ENCODE peak calls at places on chromosomes 7 and 10, in nine cellular contexts. One of them, this sample, is unnamed. For H3K4me1 and H3K36me3, the result is how much of the 10 kb centered on the place peaks cover.

GRCh38 chr7:35424869-35425495 is 171.1 kb upstream of the TBX20 start:
- DNase-seq in iPS DF 6.9: peak
- DNase-seq in NT2/D1: peak
- DNase-seq in lower lobe of right lung: peak
- DNase-seq in tibial nerve: peak
- DNase-seq in HCT116: peak
- DNase-seq in CD8-positive, alpha-beta T cell: peak
- DNase-seq in GM23338: peak
- DNase-seq in endodermal cell: peak
- DNase-seq in this sample: peak

GRCh38 chr7:150399421-150399820 is 20.3 kb downstream of the ZNF775 start:
- DNase-seq in lower lobe of right lung: no peak
- DNase-seq in HCT116: no peak
- DNase-seq in CD8-positive, alpha-beta T cell: no peak
- DNase-seq in endodermal cell: peak
- DNase-seq in iPS DF 6.9: no peak
- DNase-seq in tibial nerve: no peak
- DNase-seq in NT2/D1: no peak
- DNase-seq in GM23338: no peak
- DNase-seq in this sample: no peak

GRCh38 chr10:4504550-4504949 is 321.5 kb upstream of the AKR1E2 start:
- DNase-seq in HCT116: no peak
- DNase-seq in tibial nerve: no peak
- DNase-seq in CD8-positive, alpha-beta T cell: no peak
- DNase-seq in NT2/D1: no peak
- DNase-seq in GM23338: no peak
- DNase-seq in endodermal cell: no peak
- DNase-seq in iPS DF 6.9: no peak
- DNase-seq in lower lobe of right lung: no peak
- DNase-seq in this sample: no peak

GRCh38 chr7:131383417-131383816 is 55.7 kb downstream of the MKLN1 start:
- DNase-seq in GM23338: no peak
- DNase-seq in HCT116: no peak
- DNase-seq in iPS DF 6.9: no peak
- DNase-seq in endodermal cell: no peak
- DNase-seq in CD8-positive, alpha-beta T cell: no peak
- DNase-seq in lower lobe of right lung: no peak
- DNase-seq in tibial nerve: no peak
- DNase-seq in NT2/D1: no peak
- DNase-seq in this sample: no peak

GRCh38 chr10:70896551-70896950 is 8.2 kb upstream of the PCBD1 start:
- DNase-seq in tibial nerve: no peak
- DNase-seq in CD8-positive, alpha-beta T cell: no peak
- DNase-seq in lower lobe of right lung: no peak
- DNase-seq in HCT116: no peak
- DNase-seq in iPS DF 6.9: no peak
- DNase-seq in GM23338: no peak
- DNase-seq in NT2/D1: no peak
- DNase-seq in endodermal cell: no peak
- DNase-seq in this sample: no peak

GRCh38 chr7:157985636-157986035 is 602.0 kb downstream of the PTPRN2 start:
- DNase-seq in tibial nerve: no peak
- DNase-seq in lower lobe of right lung: no peak
- DNase-seq in endodermal cell: no peak
- DNase-seq in NT2/D1: no peak
- DNase-seq in iPS DF 6.9: no peak
- DNase-seq in CD8-positive, alpha-beta T cell: no peak
- DNase-seq in GM23338: no peak
- DNase-seq in HCT116: no peak
- DNase-seq in this sample: no peak

GRCh38 chr10:74047871-74048270 is 50.0 kb downstream of the VCL start:
- DNase-seq in HCT116: no peak
- DNase-seq in lower lobe of right lung: no peak
- DNase-seq in iPS DF 6.9: no peak
- DNase-seq in tibial nerve: no peak
- DNase-seq in NT2/D1: no peak
- DNase-seq in CD8-positive, alpha-beta T cell: no peak
- DNase-seq in endodermal cell: peak
- DNase-seq in GM23338: no peak
- DNase-seq in this sample: no peak

GRCh38 chr10:128440513-128441160 is 314.4 kb upstream of the MKI67 start:
- DNase-seq in CD8-positive, alpha-beta T cell: no peak
- DNase-seq in NT2/D1: peak
- DNase-seq in endodermal cell: peak
- DNase-seq in lower lobe of right lung: no peak
- DNase-seq in HCT116: no peak
- DNase-seq in iPS DF 6.9: no peak
- DNase-seq in GM23338: peak
- DNase-seq in tibial nerve: no peak
- DNase-seq in this sample: no peak

GRCh38 chr10:133336131-133337078 is at the start of gene CALY:
- DNase-seq in endodermal cell: peak
- DNase-seq in CD8-positive, alpha-beta T cell: peak
- DNase-seq in lower lobe of right lung: peak
- DNase-seq in HCT116: no peak
- DNase-seq in GM23338: peak
- DNase-seq in iPS DF 6.9: no peak
- DNase-seq in NT2/D1: no peak
- DNase-seq in tibial nerve: no peak
- DNase-seq in this sample: peak

GRCh38 chr10:132175907-132176581 is 10.7 kb upstream of the DPYSL4 start:
- DNase-seq in NT2/D1: no peak
- DNase-seq in CD8-positive, alpha-beta T cell: no peak
- DNase-seq in lower lobe of right lung: no peak
- DNase-seq in iPS DF 6.9: no peak
- DNase-seq in endodermal cell: peak
- DNase-seq in tibial nerve: no peak
- DNase-seq in GM23338: peak
- DNase-seq in HCT116: no peak
- DNase-seq in this sample: no peak

GRCh38 chr10:2850202-2850601 is 217.1 kb upstream of the PFKP start:
- DNase-seq in tibial nerve: no peak
- DNase-seq in iPS DF 6.9: no peak
- DNase-seq in endodermal cell: no peak
- DNase-seq in NT2/D1: no peak
- DNase-seq in lower lobe of right lung: no peak
- DNase-seq in CD8-positive, alpha-beta T cell: no peak
- DNase-seq in GM23338: no peak
- DNase-seq in HCT116: no peak
- DNase-seq in this sample: no peak

GRCh38 chr10:31999836-32000235 is 56.4 kb downstream of the KIF5B start:
- DNase-seq in endodermal cell: no peak
- DNase-seq in HCT116: no peak
- DNase-seq in CD8-positive, alpha-beta T cell: no peak
- DNase-seq in lower lobe of right lung: no peak
- DNase-seq in NT2/D1: no peak
- DNase-seq in iPS DF 6.9: no peak
- DNase-seq in tibial nerve: no peak
- DNase-seq in GM23338: no peak
- DNase-seq in this sample: no peak

GRCh38 chr7:109844362-109844761 is 1246.6 kb upstream of the LRRN3 start:
- DNase-seq in NT2/D1: no peak
- DNase-seq in tibial nerve: no peak
- DNase-seq in iPS DF 6.9: no peak
- DNase-seq in endodermal cell: no peak
- DNase-seq in lower lobe of right lung: no peak
- DNase-seq in GM23338: peak
- DNase-seq in CD8-positive, alpha-beta T cell: no peak
- DNase-seq in HCT116: peak
- DNase-seq in this sample: peak

GRCh38 chr7:16727736-16728135 is 25.8 kb upstream of the TSPAN13 start:
- DNase-seq in NT2/D1: no peak
- DNase-seq in endodermal cell: no peak
- DNase-seq in tibial nerve: no peak
- DNase-seq in GM23338: no peak
- DNase-seq in CD8-positive, alpha-beta T cell: no peak
- DNase-seq in HCT116: no peak
- DNase-seq in iPS DF 6.9: no peak
- DNase-seq in lower lobe of right lung: no peak
- DNase-seq in this sample: no peak

GRCh38 chr7:40604601-40605438 is 470.0 kb downstream of the SUGCT start:
- DNase-seq in tibial nerve: peak
- DNase-seq in CD8-positive, alpha-beta T cell: no peak
- DNase-seq in GM23338: peak
- DNase-seq in endodermal cell: peak
- DNase-seq in lower lobe of right lung: peak
- DNase-seq in iPS DF 6.9: peak
- DNase-seq in NT2/D1: peak
- DNase-seq in HCT116: peak
- DNase-seq in this sample: peak

GRCh38 chr7:47627580-47628283 is 45.8 kb upstream of the TNS3 start:
- DNase-seq in NT2/D1: no peak
- DNase-seq in GM23338: no peak
- DNase-seq in iPS DF 6.9: no peak
- DNase-seq in lower lobe of right lung: no peak
- DNase-seq in CD8-positive, alpha-beta T cell: no peak
- DNase-seq in HCT116: no peak
- DNase-seq in tibial nerve: no peak
- DNase-seq in endodermal cell: no peak
- DNase-seq in this sample: no peak

DNA sequence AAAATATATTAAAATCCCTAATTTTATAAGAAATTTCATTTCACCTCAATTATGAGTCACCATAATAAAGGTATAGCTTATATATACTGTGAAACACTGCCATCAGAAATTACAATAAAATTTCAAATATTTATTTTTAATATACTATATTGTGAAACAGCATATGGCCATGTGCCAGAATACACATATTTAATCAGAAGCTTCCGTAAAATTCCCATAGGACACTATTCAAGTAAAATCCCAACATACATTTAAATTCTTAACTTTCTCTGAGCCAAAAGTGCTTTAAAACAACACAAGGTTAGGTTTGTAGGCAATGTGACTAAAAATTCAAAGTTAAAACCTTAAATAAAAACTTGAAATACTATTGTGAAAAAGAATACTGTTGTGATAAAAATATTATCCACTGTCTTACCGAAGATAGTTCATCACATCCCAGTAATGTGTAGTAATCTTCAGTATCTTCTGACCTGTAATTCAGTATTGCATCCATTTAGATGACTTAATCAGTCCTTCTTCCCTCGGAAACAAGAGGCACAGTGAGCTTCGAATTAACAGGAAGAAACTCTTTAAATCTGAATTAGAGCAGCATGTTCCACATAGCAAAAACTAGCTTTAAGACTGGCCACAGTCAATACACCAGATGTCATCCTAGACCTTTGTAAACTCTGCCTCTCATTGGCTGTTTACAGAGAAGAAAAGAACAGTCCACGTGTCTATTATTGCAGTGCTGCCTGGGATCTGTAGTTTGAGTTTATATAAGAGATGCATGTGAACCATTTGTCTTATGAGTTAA is at the start of gene DNAJC12:
- DNase-seq in CD8-positive, alpha-beta T cell: no peak
- DNase-seq in lower lobe of right lung: no peak
- DNase-seq in NT2/D1: no peak
- DNase-seq in tibial nerve: no peak
- DNase-seq in endodermal cell: no peak
- DNase-seq in HCT116: peak
- DNase-seq in GM23338: peak
- DNase-seq in iPS DF 6.9: no peak
- DNase-seq in this sample: no peak
- H3K4me3 ChIP-seq in CD8-positive, alpha-beta T cell: no peak
- H3K4me3 ChIP-seq in lower lobe of right lung: peak
- H3K4me3 ChIP-seq in NT2/D1: no peak
- H3K4me3 ChIP-seq in tibial nerve: no peak
- H3K4me3 ChIP-seq in endodermal cell: no peak
- H3K4me3 ChIP-seq in HCT116: peak
- H3K4me3 ChIP-seq in GM23338: peak
- H3K4me3 ChIP-seq in iPS DF 6.9: no peak
- H3K4me3 ChIP-seq in this sample: no peak

GRCh38 chr7:151435971-151436370 is 4.0 kb downstream of the CRYGN start:
- DNase-seq in HCT116: no peak
- DNase-seq in lower lobe of right lung: no peak
- DNase-seq in iPS DF 6.9: no peak
- DNase-seq in endodermal cell: no peak
- DNase-seq in tibial nerve: no peak
- DNase-seq in GM23338: no peak
- DNase-seq in CD8-positive, alpha-beta T cell: no peak
- DNase-seq in NT2/D1: no peak
- DNase-seq in this sample: no peak
- H3K4me1 ChIP-seq in HCT116: under half
- H3K4me1 ChIP-seq in lower lobe of right lung: under half
- H3K4me1 ChIP-seq in iPS DF 6.9: under half
- H3K4me1 ChIP-seq in endodermal cell: under half
- H3K4me1 ChIP-seq in tibial nerve: under half
- H3K4me1 ChIP-seq in GM23338: under half
- H3K4me1 ChIP-seq in CD8-positive, alpha-beta T cell: under half
- H3K4me1 ChIP-seq in NT2/D1: under half
- H3K4me1 ChIP-seq in this sample: under half

DNA sequence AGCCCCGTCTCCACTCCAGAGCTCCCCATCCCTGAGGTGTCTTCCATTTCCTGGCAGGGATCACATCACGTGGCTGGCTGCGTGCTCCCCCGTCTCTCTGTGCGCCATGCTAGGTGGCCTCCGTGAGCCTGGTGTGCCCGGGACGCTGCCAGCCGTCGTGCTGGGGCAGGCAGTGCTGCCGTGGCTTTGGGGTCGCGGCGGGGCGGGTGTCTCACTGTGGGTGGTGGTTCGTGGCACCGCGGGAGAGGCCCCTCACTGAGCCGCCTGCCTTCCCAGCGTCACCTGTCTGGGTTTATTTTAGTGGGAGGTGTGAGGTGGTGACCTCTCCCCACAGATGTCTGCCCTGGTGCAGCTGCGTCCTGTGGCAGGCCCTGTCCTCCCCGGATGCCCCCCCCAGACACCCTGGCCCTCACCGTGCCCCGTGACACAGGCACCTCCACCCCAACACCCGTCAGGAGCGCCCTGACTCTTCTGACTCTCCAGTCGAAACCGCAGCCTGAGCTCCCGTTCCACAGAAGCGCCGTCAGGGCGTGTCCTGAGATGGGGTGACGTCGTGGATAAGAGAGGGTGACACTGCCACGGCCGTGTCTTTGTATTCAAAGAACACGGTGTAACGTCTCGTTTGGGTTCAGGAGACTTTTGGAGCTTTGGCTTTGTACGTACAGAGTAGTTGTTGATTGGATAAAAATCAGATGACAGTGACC is 18.0 kb downstream of the GET4 start:
- DNase-seq in HCT116: no peak
- DNase-seq in endodermal cell: no peak
- DNase-seq in tibial nerve: no peak
- DNase-seq in NT2/D1: no peak
- DNase-seq in lower lobe of right lung: no peak
- DNase-seq in GM23338: no peak
- DNase-seq in iPS DF 6.9: no peak
- DNase-seq in CD8-positive, alpha-beta T cell: no peak
- DNase-seq in this sample: no peak
- H3K36me3 ChIP-seq in HCT116: under half
- H3K36me3 ChIP-seq in endodermal cell: under half
- H3K36me3 ChIP-seq in tibial nerve: under half
- H3K36me3 ChIP-seq in NT2/D1: half or more
- H3K36me3 ChIP-seq in lower lobe of right lung: half or more
- H3K36me3 ChIP-seq in GM23338: under half
- H3K36me3 ChIP-seq in iPS DF 6.9: half or more
- H3K36me3 ChIP-seq in CD8-positive, alpha-beta T cell: half or more
- H3K36me3 ChIP-seq in this sample: half or more

DNA sequence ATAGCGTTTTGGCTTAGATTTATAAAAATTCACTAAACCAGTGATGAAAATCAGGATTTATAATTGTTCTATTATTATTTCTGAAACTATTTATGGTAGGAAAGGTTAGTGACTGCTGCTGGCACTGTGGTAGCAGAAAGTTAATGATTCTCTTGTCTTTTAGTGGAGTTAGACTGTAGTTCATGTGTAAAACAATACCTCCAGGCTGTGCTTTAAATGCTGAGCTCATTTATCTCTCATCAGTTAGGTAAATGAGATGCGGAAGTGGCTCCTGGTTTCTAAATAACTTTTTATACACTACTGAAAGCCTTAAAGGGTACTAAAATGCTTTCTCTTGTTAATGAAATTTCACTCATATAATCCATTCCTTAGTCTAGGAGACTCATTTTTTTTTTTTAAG is 326.8 kb upstream of the POT1 start:
- DNase-seq in lower lobe of right lung: no peak
- DNase-seq in HCT116: no peak
- DNase-seq in endodermal cell: no peak
- DNase-seq in tibial nerve: no peak
- DNase-seq in GM23338: peak
- DNase-seq in NT2/D1: peak
- DNase-seq in CD8-positive, alpha-beta T cell: no peak
- DNase-seq in iPS DF 6.9: no peak
- DNase-seq in this sample: no peak
- H3K4me3 ChIP-seq in lower lobe of right lung: no peak
- H3K4me3 ChIP-seq in HCT116: no peak
- H3K4me3 ChIP-seq in endodermal cell: peak
- H3K4me3 ChIP-seq in tibial nerve: no peak
- H3K4me3 ChIP-seq in GM23338: no peak
- H3K4me3 ChIP-seq in NT2/D1: no peak
- H3K4me3 ChIP-seq in CD8-positive, alpha-beta T cell: no peak
- H3K4me3 ChIP-seq in iPS DF 6.9: no peak
- H3K4me3 ChIP-seq in this sample: no peak